ENCODE peak calls at places on chromosome 7, in nine cellular contexts. K is heart left ventricle, R is tibial nerve, Y is spleen, H is body of pancreas, D is breast epithelium, J is HCT116, E is sigmoid colon, Z is IMR-90. X is an unnamed sample.

GRCh38 chr7:48427671-48428070 is 256.4 kb downstream of the ABCA13 start:
- DNase-seq in K (no peak), R (no peak), Y (no peak), H (no peak), D (no peak), J (no peak), E (no peak), Z (no peak), X (no peak)

GRCh38 chr7:76286842-76287403 is 15.6 kb upstream of the HSPB1 start:
- DNase-seq in K (no peak), R (no peak), Y (no peak), H (no peak), D (no peak), J (no peak), E (peak), Z (no peak), X (no peak)

GRCh38 chr7:29106128-29106988 is 40.0 kb downstream of the CPVL start:
- DNase-seq in K (no peak), R (peak), Y (no peak), H (peak), D (no peak), J (peak), E (no peak), Z (peak), X (peak)

GRCh38 chr7:29318853-29319718 is 124.5 kb downstream of the CHN2 start:
- DNase-seq in K (no peak), R (no peak), Y (no peak), H (no peak), D (no peak), J (no peak), E (no peak), Z (no peak), X (no peak)

GRCh38 chr7:46352335-46352954 is 431.4 kb upstream of the IGFBP3 start:
- DNase-seq in K (peak), R (peak), Y (no peak), H (peak), D (no peak), J (peak), E (no peak), Z (peak), X (peak)

GRCh38 chr7:116771640-116772039 is 90.7 kb upstream of the CAPZA2 start:
- DNase-seq in K (no peak), R (no peak), Y (no peak), H (no peak), D (no peak), J (no peak), E (no peak), Z (no peak), X (no peak)

GRCh38 chr7:106659963-106660861 is 746 bp downstream of the CCDC71L start:
- DNase-seq in K (peak), R (peak), Y (peak), H (peak), D (peak), J (peak), E (peak), Z (peak), X (peak)

GRCh38 chr7:40747856-40748255 is 613.1 kb downstream of the SUGCT start:
- DNase-seq in K (no peak), R (no peak), Y (no peak), H (no peak), D (no peak), J (no peak), E (no peak), Z (peak), X (no peak)

GRCh38 chr7:75813781-75814236 is at the start of gene CCL24:
- DNase-seq in K (peak), R (no peak), Y (no peak), H (no peak), D (no peak), J (no peak), E (no peak), Z (no peak), X (no peak)

GRCh38 chr7:157391036-157391710 is 54.4 kb downstream of the DNAJB6 start:
- DNase-seq in K (no peak), R (no peak), Y (no peak), H (no peak), D (no peak), J (no peak), E (no peak), Z (no peak), X (no peak)

GRCh38 chr7:20329389-20330175 is 1.1 kb upstream of the ITGB8 start:
- DNase-seq in K (peak), R (peak), Y (peak), H (peak), D (peak), J (peak), E (peak), Z (peak), X (peak)

GRCh38 chr7:148153611-148154010 is 437.0 kb upstream of the C7orf33 start:
- DNase-seq in K (peak), R (no peak), Y (peak), H (peak), D (no peak), J (no peak), E (no peak), Z (no peak), X (peak)

GRCh38 chr7:96248405-96248804 is 73.5 kb downstream of the SLC25A13 start:
- DNase-seq in K (no peak), R (no peak), Y (no peak), H (no peak), D (no peak), J (no peak), E (no peak), Z (no peak), X (no peak)

GRCh38 chr7:44151679-44152355 is 10.7 kb upstream of the MYL7 start:
- DNase-seq in K (no peak), R (no peak), Y (no peak), H (peak), D (peak), J (no peak), E (no peak), Z (no peak), X (no peak)

GRCh38 chr7:43756368-43757072 is 2.0 kb upstream of the BLVRA start:
- DNase-seq in K (no peak), R (no peak), Y (no peak), H (no peak), D (no peak), J (no peak), E (no peak), Z (peak), X (no peak)

GRCh38 chr7:100946111-100946510 is 3.2 kb upstream of the MUC3A start:
- DNase-seq in K (no peak), R (no peak), Y (peak), H (no peak), D (no peak), J (no peak), E (no peak), Z (no peak), X (no peak)

GRCh38 chr7:577971-578370 is 58.3 kb upstream of the PDGFA start:
- DNase-seq in K (no peak), R (no peak), Y (no peak), H (no peak), D (no peak), J (no peak), E (no peak), Z (no peak), X (no peak)

GRCh38 chr7:116812905-116813304 is 49.5 kb upstream of the CAPZA2 start:
- DNase-seq in K (no peak), R (no peak), Y (no peak), H (no peak), D (no peak), J (no peak), E (no peak), Z (no peak), X (no peak)

GRCh38 chr7:8295638-8296361 is 33.8 kb upstream of the ICA1 start:
- DNase-seq in K (no peak), R (peak), Y (no peak), H (peak), D (no peak), J (peak), E (no peak), Z (peak), X (peak)

GRCh38 chr7:118232837-118233236 is 8.3 kb downstream of the ANKRD7 start:
- DNase-seq in K (no peak), R (no peak), Y (no peak), H (no peak), D (no peak), J (no peak), E (no peak), Z (no peak), X (no peak)

GRCh38 chr7:156843157-156843556 is 49.8 kb downstream of the LMBR1 start:
- DNase-seq in K (no peak), R (no peak), Y (no peak), H (no peak), D (no peak), J (no peak), E (no peak), Z (no peak), X (no peak)

GRCh38 chr7:139043823-139044812 is 8.3 kb upstream of the ZC3HAV1L start:
- DNase-seq in K (no peak), R (no peak), Y (no peak), H (no peak), D (no peak), J (no peak), E (no peak), Z (peak), X (peak)

GRCh38 chr7:112866424-112866823 is 76.2 kb upstream of the TMEM168 start:
- DNase-seq in K (no peak), R (no peak), Y (no peak), H (no peak), D (no peak), J (no peak), E (no peak), Z (no peak), X (no peak)

GRCh38 chr7:94367940-94368339 is 26.8 kb upstream of the COL1A2 start:
- DNase-seq in K (no peak), R (no peak), Y (no peak), H (no peak), D (no peak), J (no peak), E (no peak), Z (peak), X (no peak)

GRCh38 chr7:114026486-114027089 is 107.8 kb upstream of the PPP1R3A start:
- DNase-seq in K (no peak), R (peak), Y (no peak), H (no peak), D (no peak), J (peak), E (no peak), Z (peak), X (no peak)

GRCh38 chr7:84258628-84259027 is 64.0 kb upstream of the SEMA3A start:
- DNase-seq in K (no peak), R (no peak), Y (no peak), H (no peak), D (no peak), J (no peak), E (no peak), Z (peak), X (no peak)

GRCh38 chr7:150466477-150466876 is 16.0 kb downstream of the GIMAP8 start:
- DNase-seq in K (no peak), R (no peak), Y (no peak), H (no peak), D (no peak), J (no peak), E (no peak), Z (no peak), X (no peak)

GRCh38 chr7:128920913-128921582 is 10.5 kb upstream of the KCP start:
- DNase-seq in K (no peak), R (no peak), Y (peak), H (no peak), D (peak), J (no peak), E (peak), Z (no peak), X (no peak)

GRCh38 chr7:4531236-4531635 is 150.9 kb upstream of the FOXK1 start:
- DNase-seq in K (no peak), R (no peak), Y (no peak), H (no peak), D (no peak), J (no peak), E (no peak), Z (no peak), X (no peak)

GRCh38 chr7:102236592-102237287 is 49.9 kb upstream of the SH2B2 start:
- DNase-seq in K (peak), R (peak), Y (peak), H (peak), D (no peak), J (peak), E (peak), Z (peak), X (peak)

GRCh38 chr7:156487811-156488523 is 152.6 kb upstream of the RNF32 start:
- DNase-seq in K (no peak), R (no peak), Y (no peak), H (no peak), D (no peak), J (no peak), E (no peak), Z (no peak), X (no peak)

GRCh38 chr7:44322631-44323363 is 2.6 kb downstream of the CAMK2B start:
- DNase-seq in K (peak), R (no peak), Y (no peak), H (no peak), D (no peak), J (no peak), E (no peak), Z (no peak), X (no peak)

GRCh38 chr7:137395425-137395824 is 51.9 kb upstream of the PTN start:
- DNase-seq in K (no peak), R (no peak), Y (no peak), H (no peak), D (no peak), J (no peak), E (peak), Z (no peak), X (no peak)

GRCh38 chr7:44060091-44060947 is 5.0 kb downstream of the PGAM2 start:
- DNase-seq in K (peak), R (no peak), Y (peak), H (no peak), D (peak), J (no peak), E (peak), Z (no peak), X (peak)

GRCh38 chr7:17274551-17275245 is 23.8 kb upstream of the AHR start:
- DNase-seq in K (no peak), R (no peak), Y (no peak), H (no peak), D (no peak), J (no peak), E (no peak), Z (peak), X (no peak)

GRCh38 chr7:24965831-24966708 is 13.9 kb downstream of the OSBPL3 start:
- DNase-seq in K (peak), R (peak), Y (no peak), H (no peak), D (no peak), J (no peak), E (no peak), Z (peak), X (no peak)

GRCh38 chr7:142478479-142479220 is 220.8 kb upstream of the PRSS58 start:
- DNase-seq in K (no peak), R (peak), Y (no peak), H (peak), D (no peak), J (peak), E (no peak), Z (peak), X (no peak)
- TF ChIP-seq CTCF in K (peak), R (peak), Y (peak), H (peak), D (peak), J (peak), E (no peak), Z (peak), X (no peak)

GRCh38 chr7:80417211-80417793 is 94.6 kb downstream of the GNAT3 start:
- DNase-seq in K (no peak), R (no peak), Y (no peak), H (no peak), D (no peak), J (no peak), E (no peak), Z (no peak), X (no peak)

GRCh38 chr7:80414331-80414730 is 97.5 kb downstream of the GNAT3 start:
- DNase-seq in K (no peak), R (no peak), Y (no peak), H (no peak), D (no peak), J (no peak), E (no peak), Z (no peak), X (no peak)

GRCh38 chr7:80413395-80413955 is 98.4 kb downstream of the GNAT3 start:
- DNase-seq in K (no peak), R (no peak), Y (no peak), H (no peak), D (no peak), J (no peak), E (no peak), Z (no peak), X (no peak)

GRCh38 chr7:80415114-80415513 is 96.8 kb downstream of the GNAT3 start:
- DNase-seq in K (no peak), R (no peak), Y (no peak), H (no peak), D (no peak), J (no peak), E (no peak), Z (no peak), X (no peak)

DNA sequence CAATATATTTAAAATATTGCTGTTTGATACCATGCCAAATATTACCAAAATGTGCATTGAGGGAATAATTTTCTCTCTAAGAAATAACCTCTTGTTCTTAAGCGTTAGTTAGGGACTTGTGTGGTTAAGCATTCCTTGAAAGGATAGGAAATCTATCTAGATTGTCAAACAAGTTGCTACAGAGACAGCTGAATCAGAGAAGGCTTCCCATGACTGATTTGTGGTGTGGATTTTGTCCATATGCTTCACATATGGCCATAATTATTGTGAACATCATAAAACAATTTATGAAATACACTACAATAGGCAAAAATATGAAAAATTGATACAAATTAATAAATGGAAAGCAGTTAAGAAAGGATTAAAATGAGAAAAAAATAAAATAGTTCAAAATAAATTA is 96.3 kb downstream of the GNAT3 start:
- DNase-seq in K (no peak), R (no peak), Y (no peak), H (no peak), D (no peak), J (no peak), E (no peak), Z (peak), X (no peak)
- TF ChIP-seq POLR2A in K (no peak), R (no peak), Y (no peak), H (no peak), D (no peak), J (no peak), E (no peak), Z (no peak), X (no peak)

GRCh38 chr7:141417506-141417905 is 133.7 kb upstream of the AGK start:
- DNase-seq in K (no peak), R (no peak), Y (no peak), H (no peak), D (no peak), J (no peak), E (no peak), Z (no peak), X (no peak)
- H3K27ac ChIP-seq in K (no peak), R (no peak), Y (no peak), H (no peak), D (no peak), J (no peak), E (no peak), Z (no peak), X (no peak)

GRCh38 chr7:37160656-37161055 is 288.0 kb downstream of the ELMO1 start:
- DNase-seq in K (no peak), R (no peak), Y (no peak), H (no peak), D (no peak), J (no peak), E (no peak), Z (no peak), X (no peak)
- TF ChIP-seq CTCF in K (no peak), R (no peak), Y (no peak), H (no peak), D (no peak), J (no peak), E (no peak), Z (no peak), X (no peak)

DNA sequence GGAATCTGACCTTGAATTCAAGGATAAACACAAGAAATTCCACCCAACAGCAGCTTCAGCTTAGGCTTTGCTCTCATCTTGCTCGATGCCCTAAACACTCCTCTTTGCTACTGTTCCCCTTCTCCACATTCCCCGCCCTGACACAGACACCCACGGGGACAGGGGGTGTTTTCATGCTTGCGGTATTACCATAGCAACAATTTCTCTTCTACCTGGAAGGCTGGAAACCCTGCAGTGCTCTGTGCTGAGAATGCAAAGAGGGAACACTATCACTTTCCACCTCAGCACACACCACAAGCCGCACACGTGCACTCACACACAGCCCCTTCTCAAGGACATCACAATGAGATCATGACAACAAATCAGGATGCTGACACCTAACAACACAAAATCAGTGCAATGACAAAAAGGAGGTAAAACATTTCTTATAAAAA is 81.5 kb downstream of the RNF216 start:
- DNase-seq in K (peak), R (no peak), Y (no peak), H (no peak), D (no peak), J (no peak), E (no peak), Z (peak), X (peak)
- TF ChIP-seq POLR2A in K (no peak), R (no peak), Y (no peak), H (no peak), D (no peak), J (no peak), E (no peak), Z (no peak), X (no peak)